ENCODE peak calls at places on chromosomes 3 and 15, in five cellular contexts. X is cardiac fibroblast, E is IMR-90, O is fibroblast of lung, T is progenitor cell of endocrine pancreas. R is an unnamed sample.

GRCh38 chr3:46811615-46812236 is 51.5 kb downstream of the MYL3 start:
- DNase-seq in X (no peak), E (no peak), O (no peak), T (peak; percentile 34), R (no peak)

GRCh38 chr3:128504957-128505730 is 12.1 kb upstream of the GATA2 start:
- DNase-seq in X (no peak), E (no peak), O (no peak), T (no peak), R (no peak)

GRCh38 chr15:85741021-85741421 is 53.7 kb downstream of the KLHL25 start:
- DNase-seq in X (no peak), E (no peak), O (no peak), T (no peak), R (no peak)

GRCh38 chr3:169573129-169573528 is 90.4 kb downstream of the MECOM start:
- DNase-seq in X (peak; percentile 20), E (no peak), O (peak; percentile 23), T (no peak), R (no peak)

GRCh38 chr15:75227663-75228280 is 26.1 kb downstream of the C15orf39 start:
- DNase-seq in X (no peak), E (no peak), O (no peak), T (no peak), R (no peak)

GRCh38 chr3:45041666-45042065 is 15.6 kb downstream of the CLEC3B start:
- DNase-seq in X (no peak), E (no peak), O (no peak), T (no peak), R (no peak)

GRCh38 chr15:78087944-78088772 is 4.2 kb upstream of the SH2D7 start:
- DNase-seq in X (peak; percentile 33), E (peak; percentile 46), O (no peak), T (no peak), R (peak; percentile 65)

GRCh38 chr3:185677146-185677829 is 91.2 kb downstream of the SENP2 start:
- DNase-seq in X (peak; percentile 93), E (peak; percentile 77), O (peak; percentile 85), T (no peak), R (no peak)

GRCh38 chr15:51888593-51889195 is 59.2 kb downstream of the TMOD3 start:
- DNase-seq in X (peak; percentile 51), E (peak; percentile 31), O (peak; percentile 49), T (no peak), R (no peak)

GRCh38 chr15:90813796-90814192 is 54.6 kb upstream of the FURIN start:
- DNase-seq in X (no peak), E (no peak), O (no peak), T (no peak), R (no peak)

GRCh38 chr15:63833246-63833696 is 477 bp downstream of the HERC1 start:
- DNase-seq in X (peak; percentile 43), E (peak; percentile 36), O (peak; percentile 42), T (peak; percentile 32), R (no peak)

GRCh38 chr15:74205593-74205969 is 3.0 kb upstream of the STRA6 start:
- DNase-seq in X (no peak), E (no peak), O (no peak), T (no peak), R (no peak)

GRCh38 chr15:48283361-48284157 is 47.7 kb upstream of the DUT start:
- DNase-seq in X (no peak), E (no peak), O (peak; percentile 12), T (no peak), R (no peak)

GRCh38 chr15:58535337-58535736 is 103.5 kb downstream of the LIPC start:
- DNase-seq in X (no peak), E (no peak), O (no peak), T (no peak), R (no peak)

GRCh38 chr15:48560321-48561051 is 85.0 kb downstream of the FBN1 start:
- DNase-seq in X (peak; percentile 59), E (no peak), O (no peak), T (no peak), R (no peak)

GRCh38 chr3:115652738-115653137 is 29.4 kb downstream of the GAP43 start:
- DNase-seq in X (no peak), E (no peak), O (no peak), T (no peak), R (no peak)

GRCh38 chr3:56971261-56971660 is 89.2 kb upstream of the SPATA12 start:
- DNase-seq in X (no peak), E (no peak), O (no peak), T (no peak), R (no peak)

GRCh38 chr15:32784571-32784970 is 66.8 kb downstream of the GREM1 start:
- DNase-seq in X (no peak), E (no peak), O (no peak), T (no peak), R (no peak)

GRCh38 chr3:184725176-184725575 is 13.3 kb upstream of the MAGEF1 start:
- DNase-seq in X (no peak), E (no peak), O (no peak), T (no peak), R (no peak)

GRCh38 chr3:184449161-184449515 is 69.3 kb downstream of the CHRD start:
- DNase-seq in X (no peak), E (no peak), O (no peak), T (no peak), R (no peak)

GRCh38 chr15:81752149-81752942 is 293.5 kb downstream of the MEX3B start:
- DNase-seq in X (peak; percentile 7), E (peak; percentile 15), O (peak; percentile 63), T (no peak), R (no peak)

GRCh38 chr3:20739814-20740213 is 553.8 kb upstream of the SGO1 start:
- DNase-seq in X (peak; percentile 13), E (no peak), O (peak; percentile 0), T (no peak), R (no peak)

GRCh38 chr3:168395551-168395950 is 299.8 kb upstream of the GOLIM4 start:
- DNase-seq in X (no peak), E (no peak), O (no peak), T (no peak), R (no peak)

GRCh38 chr3:169455472-169455871 is 208.0 kb downstream of the MECOM start:
- DNase-seq in X (no peak), E (no peak), O (no peak), T (no peak), R (no peak)

GRCh38 chr15:40096094-40096876 is 12.4 kb downstream of the BMF start:
- DNase-seq in X (no peak), E (no peak), O (no peak), T (no peak), R (no peak)

GRCh38 chr15:78317145-78317836 is 17.9 kb upstream of the SKIC8 start:
- DNase-seq in X (peak; percentile 29), E (no peak), O (peak; percentile 12), T (no peak), R (no peak)

GRCh38 chr3:65019412-65020093 is 331.8 kb upstream of the ADAMTS9 start:
- DNase-seq in X (no peak), E (no peak), O (peak; percentile 20), T (no peak), R (no peak)

GRCh38 chr3:184832044-184832443 is 20.1 kb downstream of the VPS8 start:
- DNase-seq in X (peak; percentile 8), E (no peak), O (no peak), T (no peak), R (no peak)

GRCh38 chr3:182618085-182618732 is 175.1 kb upstream of the ATP11B start:
- DNase-seq in X (peak; percentile 10), E (no peak), O (peak; percentile 8), T (no peak), R (no peak)

DNA sequence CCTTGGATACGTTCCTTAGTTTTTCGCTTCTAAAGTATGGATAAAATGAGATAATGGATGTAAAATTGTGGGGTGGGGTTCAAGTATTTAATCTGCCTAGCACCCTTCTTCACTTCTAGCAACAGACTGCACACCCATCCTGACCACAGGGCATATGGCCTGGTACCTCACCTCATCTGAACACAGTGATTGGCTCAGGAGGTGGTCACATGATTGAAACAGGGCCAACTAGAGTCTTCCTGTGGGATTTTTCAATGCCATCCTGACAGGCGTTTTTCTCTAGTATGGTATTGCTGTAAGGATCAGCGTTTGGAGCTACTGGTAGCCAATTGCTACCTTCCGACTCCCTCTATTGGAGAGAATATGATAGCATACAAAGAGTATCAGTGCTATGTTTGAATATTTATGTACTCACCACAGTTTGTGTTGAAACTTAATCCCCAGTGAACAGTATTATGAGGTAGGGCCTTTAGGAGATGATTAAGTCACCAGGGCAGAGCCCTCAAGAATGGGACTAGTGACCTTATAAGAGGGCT is 172.2 kb downstream of the PPM1L start:
- DNase-seq in X (no peak), E (no peak), O (no peak), T (no peak), R (no peak)
- TF ChIP-seq CTCF in X (peak; percentile 8), E (peak; percentile 4), O (peak; percentile 27), T (no peak), R (peak; percentile 16)

GRCh38 chr3:40258555-40258954 is 51.0 kb upstream of the EIF1B start:
- DNase-seq in X (peak; percentile 24), E (peak; percentile 2), O (no peak), T (no peak), R (no peak)
- TF ChIP-seq CTCF in X (no peak), E (no peak), O (no peak), T (no peak), R (no peak)

GRCh38 chr3:5806192-5806591 is 618.7 kb downstream of the EDEM1 start:
- DNase-seq in X (no peak), E (no peak), O (no peak), T (no peak), R (no peak)
- TF ChIP-seq CTCF in X (no peak), E (no peak), O (no peak), T (peak; percentile 59), R (no peak)

GRCh38 chr3:4974154-4974553 is 5.1 kb upstream of the BHLHE40 start:
- DNase-seq in X (no peak), E (no peak), O (no peak), T (no peak), R (no peak)

GRCh38 chr3:4977001-4977888 is 2.0 kb upstream of the BHLHE40 start:
- DNase-seq in X (peak; percentile 95), E (peak; percentile 84), O (peak; percentile 88), T (no peak), R (peak; percentile 92)

GRCh38 chr3:4972652-4973643 is 6.3 kb upstream of the BHLHE40 start:
- DNase-seq in X (no peak), E (no peak), O (no peak), T (no peak), R (no peak)

GRCh38 chr3:4976109-4976508 is 3.1 kb upstream of the BHLHE40 start:
- DNase-seq in X (peak; percentile 83), E (peak; percentile 63), O (peak; percentile 69), T (no peak), R (peak; percentile 75)

DNA sequence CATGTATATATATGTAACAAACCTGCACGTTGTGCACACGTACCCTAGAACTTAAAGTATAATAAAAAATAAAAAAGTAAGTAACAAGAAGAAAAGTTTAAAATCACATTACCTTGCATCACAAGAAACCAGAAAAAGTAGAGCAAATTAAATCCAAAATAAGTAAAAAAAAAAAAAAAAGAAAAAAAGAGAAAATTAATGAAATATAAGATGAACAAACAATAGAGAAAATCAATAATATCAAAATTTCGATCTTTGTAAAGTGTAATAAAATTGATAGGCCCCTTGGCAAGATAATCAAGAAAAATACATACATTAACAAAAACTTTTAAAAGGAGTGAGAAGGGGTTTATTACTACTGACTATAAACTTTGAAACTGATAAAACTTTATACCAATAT is 7.4 kb upstream of the BHLHE40 start:
- DNase-seq in X (no peak), E (no peak), O (no peak), T (no peak), R (no peak)
- TF ChIP-seq CTCF in X (no peak), E (no peak), O (no peak), T (no peak), R (no peak)

GRCh38 chr3:12822725-12823373 is 18.5 kb downstream of the RPL32 start:
- DNase-seq in X (peak; percentile 50), E (peak; percentile 51), O (peak; percentile 54), T (no peak), R (no peak)
- TF ChIP-seq CTCF in X (peak; percentile 39), E (peak; percentile 35), O (peak; percentile 55), T (peak; percentile 48), R (no peak)

R was measured in CD14-positive monocyte.